ENCODE peak calls at places on chromosome 13, in four cellular contexts. One of them, this sample, is unnamed.

GRCh38 chr13:21095311-21095710 is 33.9 kb upstream of the LATS2 start:
- DNase-seq in K562: no peak
- DNase-seq in HepG2: no peak
- DNase-seq in GM12878: no peak
- DNase-seq in this sample: no peak

GRCh38 chr13:99811067-99811715 is 160.4 kb downstream of the ZIC5 start:
- DNase-seq in GM12878: no peak
- DNase-seq in HepG2: no peak
- DNase-seq in K562: no peak
- DNase-seq in this sample: no peak

GRCh38 chr13:72808917-72809500 is 27.1 kb downstream of the PIBF1 start:
- DNase-seq in GM12878: no peak
- DNase-seq in HepG2: peak
- DNase-seq in K562: peak
- DNase-seq in this sample: peak

GRCh38 chr13:74032325-74032724 is 101.9 kb downstream of the KLF12 start:
- DNase-seq in HepG2: no peak
- DNase-seq in GM12878: no peak
- DNase-seq in K562: no peak
- DNase-seq in this sample: no peak

GRCh38 chr13:113921763-113922162 is 52.1 kb downstream of the C13orf46 start:
- DNase-seq in K562: no peak
- DNase-seq in GM12878: no peak
- DNase-seq in HepG2: no peak
- DNase-seq in this sample: no peak

GRCh38 chr13:94657167-94657566 is 55.2 kb downstream of the SOX21 start:
- DNase-seq in GM12878: no peak
- DNase-seq in HepG2: no peak
- DNase-seq in K562: no peak
- DNase-seq in this sample: no peak

GRCh38 chr13:51636349-51636890 is 52.2 kb downstream of the WDFY2 start:
- DNase-seq in HepG2: peak
- DNase-seq in K562: no peak
- DNase-seq in GM12878: no peak
- DNase-seq in this sample: no peak

GRCh38 chr13:86856996-86857395 is 814.2 kb upstream of the SLITRK5 start:
- DNase-seq in HepG2: peak
- DNase-seq in GM12878: no peak
- DNase-seq in K562: no peak
- DNase-seq in this sample: no peak

GRCh38 chr13:51739403-51740112 is 64.4 kb downstream of the DHRS12 start:
- DNase-seq in K562: no peak
- DNase-seq in HepG2: no peak
- DNase-seq in GM12878: no peak
- DNase-seq in this sample: no peak

GRCh38 chr13:62387642-62388041 is 972.0 kb upstream of the PCDH20 start:
- DNase-seq in GM12878: no peak
- DNase-seq in HepG2: no peak
- DNase-seq in K562: no peak
- DNase-seq in this sample: peak

GRCh38 chr13:50366488-50367174 is 351.4 kb downstream of the KCNRG start:
- DNase-seq in HepG2: no peak
- DNase-seq in GM12878: peak
- DNase-seq in K562: no peak
- DNase-seq in this sample: peak

GRCh38 chr13:72556945-72557344 is 170.5 kb downstream of the MZT1 start:
- DNase-seq in K562: no peak
- DNase-seq in HepG2: no peak
- DNase-seq in GM12878: no peak
- DNase-seq in this sample: no peak

GRCh38 chr13:30744056-30744684 is 8.8 kb downstream of the ALOX5AP start:
- DNase-seq in GM12878: peak
- DNase-seq in HepG2: peak
- DNase-seq in K562: peak
- DNase-seq in this sample: no peak

GRCh38 chr13:97629601-97630272 is 195.8 kb downstream of the RAP2A start:
- DNase-seq in GM12878: no peak
- DNase-seq in K562: no peak
- DNase-seq in HepG2: no peak
- DNase-seq in this sample: no peak

GRCh38 chr13:48976677-48977625 is 1.2 kb downstream of the FNDC3A start:
- DNase-seq in HepG2: peak
- DNase-seq in K562: peak
- DNase-seq in GM12878: no peak
- DNase-seq in this sample: no peak

GRCh38 chr13:49240017-49240416 is 7.7 kb upstream of the CDADC1 start:
- DNase-seq in K562: peak
- DNase-seq in GM12878: no peak
- DNase-seq in HepG2: peak
- DNase-seq in this sample: no peak

GRCh38 chr13:46896346-46897138 is at the start of gene HTR2A:
- DNase-seq in K562: no peak
- DNase-seq in HepG2: no peak
- DNase-seq in GM12878: no peak
- DNase-seq in this sample: no peak

GRCh38 chr13:75670496-75670895 is 34.4 kb downstream of the LMO7 start:
- DNase-seq in GM12878: no peak
- DNase-seq in K562: no peak
- DNase-seq in HepG2: no peak
- DNase-seq in this sample: no peak

GRCh38 chr13:53124568-53125094 is 96.0 kb downstream of the OLFM4 start:
- DNase-seq in GM12878: no peak
- DNase-seq in K562: no peak
- DNase-seq in HepG2: no peak
- DNase-seq in this sample: no peak

GRCh38 chr13:22454586-22454985 is 726.2 kb upstream of the SGCG start:
- DNase-seq in K562: no peak
- DNase-seq in HepG2: no peak
- DNase-seq in GM12878: no peak
- DNase-seq in this sample: no peak

GRCh38 chr13:82593239-82593638 is 1289.0 kb downstream of the SLITRK1 start:
- DNase-seq in K562: no peak
- DNase-seq in HepG2: no peak
- DNase-seq in GM12878: no peak
- DNase-seq in this sample: no peak

GRCh38 chr13:99892189-99892588 is 79.4 kb downstream of the ZIC5 start:
- DNase-seq in HepG2: no peak
- DNase-seq in K562: no peak
- DNase-seq in GM12878: no peak
- DNase-seq in this sample: no peak

GRCh38 chr13:102277286-102277685 is 124.6 kb downstream of the FGF14 start:
- DNase-seq in GM12878: no peak
- DNase-seq in HepG2: no peak
- DNase-seq in K562: no peak
- DNase-seq in this sample: no peak
- TF ChIP-seq POLR2AphosphoS5 in GM12878: no peak
- TF ChIP-seq POLR2AphosphoS5 in HepG2: no peak
- TF ChIP-seq POLR2AphosphoS5 in K562: no peak
- TF ChIP-seq POLR2AphosphoS5 in this sample: no peak

GRCh38 chr13:77507931-77508776 is 27.4 kb upstream of the SCEL start:
- DNase-seq in K562: no peak
- DNase-seq in GM12878: no peak
- DNase-seq in HepG2: no peak
- DNase-seq in this sample: no peak

GRCh38 chr13:77506874-77507273 is 28.6 kb upstream of the SCEL start:
- DNase-seq in K562: no peak
- DNase-seq in HepG2: no peak
- DNase-seq in GM12878: no peak
- DNase-seq in this sample: no peak

GRCh38 chr13:77511552-77511951 is 24.0 kb upstream of the SCEL start:
- DNase-seq in K562: no peak
- DNase-seq in HepG2: no peak
- DNase-seq in GM12878: no peak
- DNase-seq in this sample: no peak

GRCh38 chr13:77510156-77510555 is 25.4 kb upstream of the SCEL start:
- DNase-seq in GM12878: no peak
- DNase-seq in HepG2: no peak
- DNase-seq in K562: no peak
- DNase-seq in this sample: no peak

DNA sequence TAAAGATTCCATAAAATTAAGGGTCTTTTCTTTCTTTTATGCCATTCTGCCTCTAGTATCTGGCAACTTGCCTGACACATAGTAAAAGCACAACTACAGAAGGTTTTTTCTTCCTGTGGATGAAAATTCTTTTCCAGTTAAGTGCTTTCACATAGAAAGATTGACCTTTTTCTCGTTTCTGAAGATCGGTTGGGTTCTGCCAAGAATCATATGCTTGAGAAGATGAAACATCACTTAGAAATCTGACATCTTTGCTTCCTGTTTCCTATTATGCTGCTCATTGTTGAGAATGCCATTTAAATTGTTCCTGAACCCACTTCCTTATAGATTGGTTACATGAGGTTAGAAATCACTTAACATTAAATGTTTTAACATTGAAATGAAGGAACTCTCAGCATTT is 26.3 kb upstream of the SCEL start:
- DNase-seq in K562: no peak
- DNase-seq in HepG2: no peak
- DNase-seq in GM12878: no peak
- DNase-seq in this sample: no peak
- TF ChIP-seq FOXM1 in K562: no peak
- TF ChIP-seq FOXM1 in HepG2: no peak
- TF ChIP-seq FOXM1 in GM12878: no peak
- TF ChIP-seq FOXM1 in this sample: peak

DNA sequence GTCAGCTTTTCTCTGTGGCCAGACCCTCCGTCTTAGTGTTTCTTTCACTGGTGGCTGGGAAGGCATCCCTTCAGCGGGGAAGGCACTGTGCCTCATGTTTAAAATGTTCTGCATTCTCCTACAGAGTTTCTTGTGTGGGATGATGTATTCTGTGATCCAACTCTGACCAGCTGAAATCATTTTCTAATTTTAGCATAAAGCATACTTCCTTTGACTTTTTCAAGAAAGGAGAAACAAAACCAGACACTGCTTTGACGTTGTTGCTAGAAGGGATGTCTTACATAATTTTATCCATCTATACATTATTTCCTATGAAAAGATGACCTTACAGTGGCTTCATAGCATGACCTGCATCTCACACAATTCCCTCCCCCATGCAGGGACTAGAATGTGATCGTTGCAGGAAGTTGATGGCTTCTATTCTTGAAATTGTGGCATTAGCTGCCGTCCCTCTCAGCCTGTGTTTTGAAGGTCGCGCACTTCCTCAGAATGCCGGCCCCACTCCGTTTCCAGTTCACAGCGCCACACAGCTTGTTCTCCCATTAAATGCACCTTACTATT is 38.6 kb upstream of the TEX29 start:
- DNase-seq in GM12878: no peak
- DNase-seq in HepG2: no peak
- DNase-seq in K562: no peak
- DNase-seq in this sample: no peak
- TF ChIP-seq SIN3A in GM12878: no peak
- TF ChIP-seq SIN3A in HepG2: no peak
- TF ChIP-seq SIN3A in K562: no peak
- TF ChIP-seq SIN3A in this sample: no peak

GRCh38 chr13:111662451-111662850 is 342.0 kb downstream of the TEX29 start:
- DNase-seq in GM12878: no peak
- DNase-seq in HepG2: no peak
- DNase-seq in K562: no peak
- DNase-seq in this sample: no peak
- TF ChIP-seq POLR2AphosphoS5 in GM12878: no peak
- TF ChIP-seq POLR2AphosphoS5 in HepG2: no peak
- TF ChIP-seq POLR2AphosphoS5 in K562: no peak
- TF ChIP-seq POLR2AphosphoS5 in this sample: no peak